ENCODE peak calls at places on chromosomes 7 and 10, in ten cellular contexts. V is stimulated activated CD4-positive, alpha-beta T cell treated with anti-CD3 and anti-CD28 coated beads, Interleukin-1b, Interleukin-23, amount 100 ng/mL, for 24 hours; P is MM.1S; J is A172; N is lower leg skin; G is dermis microvascular lymphatic vessel endothelial cell; H is activated T-helper 1 cell treated with anti-CD3 and anti-CD28 coated beads, Interleukin-12 subunit alpha, Interleukin-12 subunit beta, Interleukin-2, Interleukin-4 antibody, amounts not matched to agents 30 ng/mL and 10 ng/mL and 1 ng/mL, durations not matched to agents 14 hours and 24 hours and 36 hours; Z is spleen; T is cerebellar cortex; F is GM18507. K is an unnamed sample.

GRCh38 chr7:15504376-15504775 is 57.4 kb downstream of the AGMO start:
- DNase-seq in V (no peak), P (no peak), J (no peak), N (no peak), G (peak), H (no peak), Z (no peak), T (no peak), F (no peak), K (no peak)

GRCh38 chr7:45697576-45698136 is 123.5 kb downstream of the ADCY1 start:
- DNase-seq in V (no peak), P (no peak), J (peak), N (peak), G (no peak), H (no peak), Z (no peak), T (no peak), F (no peak), K (no peak)

GRCh38 chr10:110790913-110791525 is 80.7 kb upstream of the PDCD4 start:
- DNase-seq in V (no peak), P (no peak), J (no peak), N (no peak), G (no peak), H (no peak), Z (no peak), T (no peak), F (no peak), K (no peak)

GRCh38 chr7:17158261-17158660 is 140.2 kb upstream of the AHR start:
- DNase-seq in V (no peak), P (no peak), J (no peak), N (no peak), G (no peak), H (no peak), Z (no peak), T (no peak), F (no peak), K (no peak)

GRCh38 chr10:48454302-48455054 is 148.0 kb downstream of the MAPK8 start:
- DNase-seq in V (no peak), P (no peak), J (no peak), N (no peak), G (no peak), H (no peak), Z (peak), T (no peak), F (no peak), K (peak)

GRCh38 chr7:150974468-150975391 is 3.4 kb downstream of the KCNH2 start:
- DNase-seq in V (no peak), P (peak), J (no peak), N (no peak), G (no peak), H (peak), Z (peak), T (peak), F (peak), K (peak)

GRCh38 chr10:77041636-77042258 is 595.9 kb downstream of the KCNMA1 start:
- DNase-seq in V (no peak), P (no peak), J (peak), N (peak), G (no peak), H (no peak), Z (no peak), T (no peak), F (no peak), K (no peak)

GRCh38 chr7:77331938-77332695 is 84.0 kb downstream of the GSAP start:
- DNase-seq in V (peak), P (peak), J (peak), N (peak), G (peak), H (peak), Z (peak), T (peak), F (peak), K (peak)

GRCh38 chr10:19572056-19572455 is 244.2 kb upstream of the PLXDC2 start:
- DNase-seq in V (no peak), P (no peak), J (no peak), N (no peak), G (no peak), H (no peak), Z (no peak), T (no peak), F (no peak), K (no peak)

GRCh38 chr10:102649770-102650654 is 5.7 kb downstream of the TRIM8 start:
- DNase-seq in V (no peak), P (no peak), J (no peak), N (no peak), G (no peak), H (no peak), Z (peak), T (no peak), F (no peak), K (peak)

K was measured in upper lobe of right lung.